ENCODE peak calls at places on chromosomes 5 and 9, in nine cellular contexts. H is ovary, B is PC-3, E is astrocyte, F is IMR-90, U is adrenal gland, D is sigmoid colon, T is right atrium auricular region, O is lower lobe of right lung. C is an unnamed sample.

GRCh38 chr5:139246394-139246793 is 47.1 kb upstream of the MATR3 start:
- DNase-seq in H (no peak), B (peak), E (no peak), F (peak), U (no peak), D (no peak), T (no peak), O (peak), C (no peak)

GRCh38 chr5:88109806-88110205 is 158.8 kb downstream of the TMEM161B start:
- DNase-seq in H (no peak), B (peak), E (peak), F (peak), U (no peak), D (no peak), T (no peak), O (no peak), C (no peak)

GRCh38 chr5:26610581-26610980 is 427.8 kb downstream of the CDH9 start:
- DNase-seq in H (no peak), B (no peak), E (no peak), F (no peak), U (no peak), D (no peak), T (no peak), O (no peak), C (no peak)

GRCh38 chr5:150522504-150523464 is 14.9 kb downstream of the NDST1 start:
- DNase-seq in H (no peak), B (no peak), E (no peak), F (no peak), U (no peak), D (no peak), T (no peak), O (peak), C (no peak)

GRCh38 chr9:12511726-12512125 is 181.5 kb upstream of the TYRP1 start:
- DNase-seq in H (no peak), B (no peak), E (no peak), F (no peak), U (no peak), D (no peak), T (no peak), O (no peak), C (no peak)

GRCh38 chr5:21663082-21663481 is 1190.1 kb downstream of the CDH12 start:
- DNase-seq in H (no peak), B (no peak), E (no peak), F (no peak), U (no peak), D (no peak), T (no peak), O (no peak), C (no peak)

GRCh38 chr9:115034801-115035200 is 83.2 kb downstream of the TNC start:
- DNase-seq in H (no peak), B (no peak), E (peak), F (peak), U (no peak), D (no peak), T (no peak), O (no peak), C (no peak)

GRCh38 chr9:90974643-90975245 is 173.1 kb downstream of the SYK start:
- DNase-seq in H (no peak), B (no peak), E (no peak), F (no peak), U (no peak), D (no peak), T (no peak), O (no peak), C (no peak)

GRCh38 chr5:14593326-14594036 is 11.9 kb downstream of the OTULINL start:
- DNase-seq in H (no peak), B (no peak), E (peak), F (peak), U (no peak), D (no peak), T (no peak), O (no peak), C (no peak)

GRCh38 chr5:36373527-36374086 is 71.9 kb upstream of the RANBP3L start:
- DNase-seq in H (peak), B (peak), E (peak), F (peak), U (peak), D (peak), T (peak), O (peak), C (no peak)

GRCh38 chr9:3205421-3206095 is 320.2 kb downstream of the RFX3 start:
- DNase-seq in H (no peak), B (no peak), E (no peak), F (no peak), U (no peak), D (no peak), T (no peak), O (no peak), C (no peak)

GRCh38 chr5:98570010-98570409 is 203.5 kb upstream of the RGMB start:
- DNase-seq in H (no peak), B (peak), E (peak), F (peak), U (no peak), D (no peak), T (no peak), O (no peak), C (no peak)

GRCh38 chr9:137461663-137462395 is 2.7 kb upstream of the NSMF start:
- DNase-seq in H (peak), B (no peak), E (no peak), F (no peak), U (peak), D (peak), T (no peak), O (peak), C (peak)

GRCh38 chr5:76709762-76710161 is 6.2 kb upstream of the F2R start:
- DNase-seq in H (no peak), B (peak), E (peak), F (peak), U (no peak), D (no peak), T (no peak), O (no peak), C (no peak)

GRCh38 chr5:129904102-129904666 is at the start of gene CHSY3:
- DNase-seq in H (peak), B (peak), E (peak), F (peak), U (peak), D (peak), T (peak), O (peak), C (peak)

GRCh38 chr5:158431369-158432029 is 572.6 kb upstream of the CLINT1 start:
- DNase-seq in H (peak), B (no peak), E (peak), F (no peak), U (no peak), D (peak), T (no peak), O (no peak), C (no peak)

GRCh38 chr5:140221697-140222223 is 46.8 kb downstream of the CYSTM1 start:
- DNase-seq in H (no peak), B (peak), E (peak), F (peak), U (no peak), D (no peak), T (no peak), O (no peak), C (no peak)

DNA sequence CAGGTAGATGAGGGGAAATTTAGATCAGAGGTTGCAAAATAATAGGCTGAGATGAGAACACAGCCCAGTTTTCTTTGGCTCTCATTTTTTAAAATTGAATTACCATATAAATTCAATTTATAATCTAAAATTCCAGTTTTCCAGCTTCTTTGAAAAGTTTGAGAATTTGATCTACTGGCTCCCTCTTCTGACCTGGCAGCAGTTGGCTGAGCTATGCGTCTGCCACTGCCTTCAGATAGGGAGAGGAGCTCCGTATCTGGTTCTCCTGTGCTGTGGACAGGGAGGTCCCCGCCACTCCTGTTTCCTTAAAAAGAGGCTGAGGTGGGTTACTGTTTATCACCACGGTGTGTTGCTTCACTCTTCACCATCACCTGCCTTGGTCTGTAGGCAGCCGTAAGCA is 103.7 kb downstream of the ARHGAP26 start:
- DNase-seq in H (no peak), B (no peak), E (no peak), F (no peak), U (no peak), D (no peak), T (no peak), O (no peak), C (no peak)
- TF ChIP-seq CTCF in H (no peak), B (no peak), E (no peak), F (no peak), U (no peak), D (no peak), T (no peak), O (no peak), C (no peak)

GRCh38 chr5:63205976-63206375 is 627.4 kb downstream of the LRRC70 start:
- DNase-seq in H (no peak), B (no peak), E (no peak), F (no peak), U (no peak), D (no peak), T (no peak), O (no peak), C (no peak)

GRCh38 chr5:63213256-63213655 is 634.6 kb downstream of the LRRC70 start:
- DNase-seq in H (no peak), B (no peak), E (no peak), F (no peak), U (no peak), D (no peak), T (no peak), O (no peak), C (no peak)

GRCh38 chr5:63217422-63217821 is 638.8 kb downstream of the LRRC70 start:
- DNase-seq in H (no peak), B (no peak), E (no peak), F (no peak), U (no peak), D (no peak), T (no peak), O (no peak), C (no peak)

GRCh38 chr5:63211413-63212132 is 633.0 kb downstream of the LRRC70 start:
- DNase-seq in H (no peak), B (no peak), E (no peak), F (no peak), U (no peak), D (no peak), T (no peak), O (no peak), C (no peak)
- H3K27ac ChIP-seq in H (no peak), B (no peak), E (no peak), F (no peak), U (no peak), D (no peak), T (no peak), O (no peak), C (no peak)

DNA sequence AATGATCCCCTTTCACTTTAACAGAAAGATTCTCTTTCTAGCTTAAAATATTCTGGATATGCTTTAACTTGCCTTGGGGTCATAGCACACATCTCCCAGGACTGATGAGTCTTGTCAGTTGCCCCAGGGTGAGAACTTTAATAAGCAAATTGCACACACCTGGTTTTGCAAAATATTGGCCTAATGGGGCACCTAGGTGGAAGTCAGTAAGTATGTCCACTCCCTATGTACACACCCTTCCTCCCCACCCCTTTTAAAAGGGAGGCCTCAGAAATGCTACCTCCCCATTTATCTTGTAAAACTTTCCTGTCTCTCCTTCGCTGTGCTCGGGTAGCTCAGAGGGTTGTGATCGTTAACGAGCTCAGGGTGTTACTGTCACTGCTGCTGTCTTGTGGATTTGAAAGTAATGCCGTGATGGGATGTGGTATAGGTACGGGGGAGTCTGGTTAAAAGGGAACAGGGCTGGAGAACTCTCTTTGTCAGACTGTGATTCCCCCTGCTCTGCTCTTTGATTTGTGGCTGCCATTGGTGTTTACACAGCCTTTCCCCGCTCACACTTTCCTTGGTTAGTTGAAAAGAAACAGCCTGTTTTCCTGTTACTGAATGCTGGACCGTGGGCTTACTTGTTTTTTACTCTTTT is 26.1 kb downstream of the ZNF462 start:
- DNase-seq in H (no peak), B (no peak), E (no peak), F (no peak), U (no peak), D (no peak), T (no peak), O (no peak), C (no peak)
- H3K4me3 ChIP-seq in H (no peak), B (no peak), E (no peak), F (no peak), U (no peak), D (no peak), T (no peak), O (no peak), C (no peak)

GRCh38 chr5:11903614-11904269 is 504 bp downstream of the CTNND2 start:
- DNase-seq in H (no peak), B (peak), E (peak), F (no peak), U (no peak), D (no peak), T (no peak), O (no peak), C (no peak)
- TF ChIP-seq CTCF in H (no peak), B (no peak), E (no peak), F (no peak), U (no peak), D (no peak), T (no peak), O (no peak), C (no peak)